ENCODE peak calls at places on chromosome 4, in four cellular contexts. S is cardiac muscle cell, Q is foreskin fibroblast, T is epithelial cell of esophagus. U is an unnamed sample.

GRCh38 chr4:101954351-101954750 is 163.8 kb downstream of the BANK1 start:
- DNase-seq in T (no peak), Q (no peak), S (no peak), U (no peak)

GRCh38 chr4:137635596-137635995 is 103.3 kb upstream of the PCDH18 start:
- DNase-seq in T (no peak), Q (no peak), S (no peak), U (no peak)

GRCh38 chr4:152304220-152304619 is 231.7 kb downstream of the FBXW7 start:
- DNase-seq in T (peak; percentile 75), S (no peak), Q (peak; percentile 10), U (no peak)

GRCh38 chr4:175951794-175952193 is 113.8 kb upstream of the WDR17 start:
- DNase-seq in T (peak; percentile 74), Q (no peak), S (no peak), U (no peak)

GRCh38 chr4:54384563-54384962 is 155.5 kb downstream of the PDGFRA start:
- DNase-seq in S (peak; percentile 27), T (peak; percentile 54), Q (peak; percentile 77), U (no peak)

GRCh38 chr4:80393246-80393969 is 57.9 kb downstream of the CFAP299 start:
- DNase-seq in Q (peak; percentile 83), S (no peak), T (peak; percentile 89), U (no peak)

GRCh38 chr4:683247-683897 is 5.6 kb downstream of the SLC49A3 start:
- DNase-seq in Q (no peak), S (no peak), T (no peak), U (no peak)

GRCh38 chr4:124334119-124334518 is 378.4 kb downstream of the ANKRD50 start:
- DNase-seq in S (peak; percentile 68), T (peak; percentile 83), Q (peak; percentile 90), U (no peak)

GRCh38 chr4:56880572-56880971 is 27.1 kb upstream of the REST start:
- DNase-seq in S (no peak), T (no peak), Q (no peak), U (no peak)

GRCh38 chr4:119728692-119729593 is 100.3 kb upstream of the PDE5A start:
- DNase-seq in T (peak; percentile 67), Q (peak; percentile 70), S (no peak), U (no peak)

GRCh38 chr4:41069838-41070237 is 144.5 kb downstream of the APBB2 start:
- DNase-seq in S (no peak), Q (peak; percentile 21), T (no peak), U (no peak)

GRCh38 chr4:125187221-125187620 is 127.5 kb upstream of the FAT4 start:
- DNase-seq in S (no peak), Q (peak; percentile 88), T (peak; percentile 94), U (no peak)

GRCh38 chr4:109005523-109005922 is 242.7 kb upstream of the ETNPPL start:
- DNase-seq in T (peak; percentile 76), Q (peak; percentile 65), S (no peak), U (no peak)

GRCh38 chr4:121794505-121795192 is 6.5 kb upstream of the EXOSC9 start:
- DNase-seq in S (peak; percentile 12), T (no peak), Q (no peak), U (no peak)

GRCh38 chr4:136400829-136401228 is 1131.5 kb downstream of the PCDH18 start:
- DNase-seq in Q (no peak), T (no peak), S (no peak), U (no peak)

GRCh38 chr4:5365071-5366008 is 314.1 kb downstream of the STK32B start:
- DNase-seq in S (no peak), T (peak; percentile 100), Q (peak; percentile 2), U (no peak)

GRCh38 chr4:86497980-86498379 is 96.1 kb upstream of the PTPN13 start:
- DNase-seq in Q (peak; percentile 36), S (no peak), T (no peak), U (no peak)

GRCh38 chr4:92236907-92237306 is 66.9 kb upstream of the GRID2 start:
- DNase-seq in Q (peak; percentile 41), S (no peak), T (peak; percentile 35), U (no peak)

GRCh38 chr4:185890196-185890595 is 78.2 kb upstream of the SORBS2 start:
- DNase-seq in S (no peak), Q (no peak), T (no peak), U (no peak)

GRCh38 chr4:81404294-81404693 is 67.4 kb downstream of the RASGEF1B start:
- DNase-seq in Q (peak; percentile 49), T (no peak), S (no peak), U (no peak)

GRCh38 chr4:133799916-133800315 is 401.7 kb downstream of the PABPC4L start:
- DNase-seq in S (no peak), Q (no peak), T (no peak), U (no peak)

GRCh38 chr4:173413043-173413442 is 14.1 kb upstream of the SCRG1 start:
- DNase-seq in Q (peak; percentile 76), S (no peak), T (peak; percentile 22), U (no peak)

GRCh38 chr4:122854860-122855259 is 28.2 kb downstream of the FGF2 start:
- DNase-seq in T (no peak), Q (peak; percentile 44), S (no peak), U (no peak)

GRCh38 chr4:89753601-89754066 is 83.3 kb downstream of the SNCA start:
- DNase-seq in T (peak; percentile 96), S (no peak), Q (peak; percentile 95), U (no peak)

GRCh38 chr4:73844352-73844751 is 7.9 kb downstream of the CXCL6 start:
- DNase-seq in Q (peak; percentile 79), T (peak; percentile 93), S (no peak), U (no peak)

GRCh38 chr4:185086053-185086452 is 57.0 kb upstream of the SLC25A4 start:
- DNase-seq in Q (no peak), S (no peak), T (peak; percentile 10), U (no peak)

GRCh38 chr4:23584024-23584423 is 305.8 kb downstream of the PPARGC1A start:
- DNase-seq in T (no peak), S (no peak), Q (no peak), U (no peak)

GRCh38 chr4:38266616-38267015 is 306.4 kb downstream of the PTTG2 start:
- DNase-seq in T (peak; percentile 73), S (no peak), Q (peak; percentile 41), U (no peak)

GRCh38 chr4:25065901-25066610 is 35.3 kb upstream of the LGI2 start:
- DNase-seq in T (no peak), S (no peak), Q (no peak), U (no peak)

GRCh38 chr4:159374749-159375535 is 272.1 kb downstream of the RAPGEF2 start:
- DNase-seq in S (no peak), T (no peak), Q (no peak), U (no peak)

GRCh38 chr4:123116412-123116811 is 194.0 kb upstream of the NUDT6 start:
- DNase-seq in Q (peak; percentile 15), S (no peak), T (no peak), U (no peak)

DNA sequence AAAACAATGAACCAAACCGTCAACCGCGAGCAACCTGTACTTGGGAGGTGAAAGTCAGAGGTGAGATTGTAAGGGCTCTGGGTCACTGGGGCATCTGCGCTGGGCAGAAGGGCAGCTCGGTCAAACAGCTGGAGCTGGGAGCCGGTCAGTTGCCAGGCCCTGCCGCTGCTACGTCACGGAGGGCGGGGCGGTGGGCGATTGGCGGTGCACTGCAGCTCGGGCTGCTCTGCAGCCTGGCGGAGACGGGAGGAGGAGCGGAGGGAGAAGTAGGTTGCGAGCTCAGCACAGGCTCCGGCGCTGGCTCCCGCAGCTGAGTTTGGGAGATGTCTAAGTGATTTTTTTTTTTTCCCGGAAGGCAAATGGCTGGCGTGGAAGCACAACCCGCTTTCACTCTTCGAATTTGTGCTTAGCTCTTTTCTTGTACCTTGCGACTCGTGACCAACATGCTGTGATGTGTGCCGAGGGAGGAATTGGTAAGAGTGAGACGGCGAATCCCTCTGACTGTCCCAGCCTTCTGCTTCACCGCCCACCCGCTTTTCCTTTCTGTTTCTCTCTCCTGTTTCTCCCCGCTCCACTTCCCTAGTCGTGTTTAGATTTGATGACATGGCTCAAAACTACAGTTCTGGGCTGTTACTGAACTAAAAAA is at the start of gene ATP10D:
- DNase-seq in Q (peak; percentile 98), S (peak; percentile 95), T (peak; percentile 95), U (peak; percentile 93)
- TF ChIP-seq CTCF in Q (no peak), S (peak; percentile 18), T (no peak), U (peak; percentile 46)

GRCh38 chr4:6747690-6748068 is 31.7 kb downstream of the BLOC1S4 start:
- DNase-seq in S (no peak), Q (no peak), T (no peak), U (no peak)

GRCh38 chr4:6750302-6751221 is 32.0 kb upstream of the KIAA0232 start:
- DNase-seq in T (peak; percentile 68), S (no peak), Q (no peak), U (no peak)

GRCh38 chr4:6746721-6747689 is 31.0 kb downstream of the BLOC1S4 start:
- DNase-seq in Q (no peak), S (no peak), T (no peak), U (no peak)

GRCh38 chr4:6749340-6750171 is 33.0 kb upstream of the KIAA0232 start:
- DNase-seq in Q (peak; percentile 82), T (peak; percentile 47), S (no peak), U (no peak)

DNA sequence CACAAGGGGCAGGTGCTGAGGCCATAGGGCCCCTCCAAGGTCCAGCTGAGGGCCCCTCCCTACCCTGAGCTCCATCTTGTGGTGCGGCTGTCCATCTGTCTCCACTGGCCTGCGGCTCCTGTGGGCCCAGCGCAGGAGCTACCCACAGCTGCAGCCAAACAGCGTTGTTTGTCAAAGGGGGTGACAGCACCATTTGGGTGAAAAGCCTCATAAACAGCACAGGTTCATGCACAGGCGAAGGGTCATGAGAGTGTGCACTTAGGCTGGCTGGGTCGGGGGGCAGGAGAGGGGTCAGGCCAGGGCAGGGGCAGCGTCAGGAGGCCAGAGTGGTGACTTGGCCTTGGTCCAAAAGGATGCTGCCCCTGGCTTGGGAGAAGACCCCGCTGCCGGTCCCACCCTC is 32.3 kb downstream of the BLOC1S4 start:
- DNase-seq in S (no peak), T (no peak), Q (no peak), U (no peak)
- TF ChIP-seq CTCF in S (no peak), T (no peak), Q (no peak), U (no peak)

GRCh38 chr4:69594382-69594781 is 45.1 kb downstream of the UGT2A2 start:
- DNase-seq in S (no peak), T (no peak), Q (no peak), U (no peak)
- TF ChIP-seq CTCF in S (no peak), T (no peak), Q (no peak), U (no peak)

DNA sequence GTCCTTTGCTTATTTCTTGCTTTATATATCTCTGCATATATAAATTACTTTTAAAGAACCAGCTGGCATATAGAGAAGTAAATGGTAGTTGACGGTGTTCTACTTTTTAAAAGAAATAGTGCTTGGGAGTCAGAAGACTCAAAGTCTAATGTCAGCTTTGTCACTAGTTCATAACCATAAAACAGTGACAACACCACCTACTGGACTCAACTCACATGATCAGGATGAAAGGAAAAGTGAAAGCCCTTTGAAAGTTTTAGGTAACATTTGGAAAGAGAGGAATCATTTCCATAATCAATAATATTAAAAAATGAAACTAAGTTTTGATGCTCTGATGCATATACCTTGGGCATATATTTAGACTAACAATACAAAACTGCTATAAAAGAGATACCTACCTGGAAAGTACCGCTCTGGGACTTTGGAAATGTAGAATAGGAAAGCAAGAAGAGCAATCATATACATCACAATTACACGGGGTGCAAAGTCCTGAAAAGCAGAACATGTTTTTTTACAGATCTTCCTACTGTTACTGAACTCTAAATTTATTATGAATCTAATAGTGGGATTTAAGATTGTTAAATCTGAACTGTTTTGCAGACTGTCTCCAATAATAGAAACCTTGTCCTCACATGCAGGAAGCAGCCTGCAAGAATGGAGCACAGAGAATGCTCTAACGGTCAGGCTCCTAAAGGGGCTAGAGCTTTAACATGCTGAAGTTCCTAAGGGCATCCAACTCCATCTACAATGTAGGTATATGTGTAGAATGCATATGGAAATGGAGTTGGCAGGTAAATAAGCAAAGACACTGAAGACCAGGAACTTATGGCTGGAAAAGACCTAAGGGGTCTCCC is 15.6 kb downstream of the PAQR3 start:
- DNase-seq in Q (no peak), S (no peak), T (no peak), U (no peak)
- TF ChIP-seq CTCF in Q (no peak), S (peak; percentile 4), T (no peak), U (no peak)